ENCODE peak calls at places on chromosomes 11 and 22, in five cellular contexts. Y, E, P, S and K are unnamed samples.

GRCh38 chr11:94809251-94809650 is 41.1 kb downstream of the AMOTL1 start:
- DNase-seq in Y (no peak), E (no peak), S (no peak), P (no peak), K (no peak)

GRCh38 chr11:120208777-120209176 is 2.1 kb upstream of the OAF start:
- DNase-seq in Y (peak; percentile 49), S (peak; percentile 86), P (no peak), E (no peak), K (no peak)

GRCh38 chr11:20084921-20085814 is 75.1 kb downstream of the DBX1 start:
- DNase-seq in S (no peak), E (no peak), P (no peak), Y (no peak), K (no peak)

GRCh38 chr11:1576825-1577224 is 4.8 kb upstream of the DUSP8 start:
- DNase-seq in P (no peak), E (no peak), S (peak; percentile 32), Y (no peak), K (no peak)

GRCh38 chr11:76838422-76839068 is 22.2 kb upstream of the ACER3 start:
- DNase-seq in E (no peak), P (no peak), S (no peak), Y (no peak), K (no peak)

GRCh38 chr11:65430406-65431217 is 8.0 kb downstream of the NEAT1 start:
- DNase-seq in S (peak; percentile 58), P (peak; percentile 25), Y (no peak), E (no peak), K (no peak)

GRCh38 chr11:2268911-2269600 is 1.3 kb downstream of the ASCL2 start:
- DNase-seq in S (no peak), E (no peak), Y (peak; percentile 63), P (peak; percentile 65), K (peak; percentile 82)

GRCh38 chr11:123197711-123198110 is 2.7 kb upstream of the CLMP start:
- DNase-seq in Y (no peak), E (no peak), P (no peak), S (no peak), K (no peak)

GRCh38 chr11:134911514-134912180 is 499.6 kb upstream of the B3GAT1 start:
- DNase-seq in Y (no peak), S (no peak), P (no peak), E (no peak), K (no peak)

GRCh38 chr11:66835762-66836405 is 7.4 kb upstream of the RCE1 start:
- DNase-seq in S (no peak), Y (no peak), P (no peak), E (no peak), K (no peak)

GRCh38 chr11:122101625-122102291 is 14.3 kb downstream of the BLID start:
- DNase-seq in E (no peak), P (no peak), Y (peak; percentile 57), S (peak; percentile 89), K (no peak)

GRCh38 chr22:38411016-38411415 is 44.0 kb downstream of the KCNJ4 start:
- DNase-seq in E (no peak), P (no peak), S (peak; percentile 24), Y (no peak), K (no peak)

GRCh38 chr11:44505591-44506054 is 59.8 kb upstream of the CD82 start:
- DNase-seq in E (no peak), S (no peak), Y (no peak), P (no peak), K (no peak)
- TF ChIP-seq POLR2A in E (no peak), S (no peak), Y (no peak), P (no peak), K (no peak)

GRCh38 chr11:71342116-71342515 is 89.7 kb upstream of the SHANK2 start:
- DNase-seq in Y (no peak), S (no peak), P (no peak), E (no peak), K (no peak)

GRCh38 chr11:71342951-71343827 is 90.8 kb upstream of the SHANK2 start:
- DNase-seq in P (peak; percentile 58), Y (peak; percentile 74), S (no peak), E (peak; percentile 40), K (no peak)

GRCh38 chr11:71340076-71340606 is 87.8 kb upstream of the SHANK2 start:
- DNase-seq in Y (no peak), E (no peak), S (no peak), P (peak; percentile 9), K (no peak)

GRCh38 chr11:71341173-71341572 is 88.8 kb upstream of the SHANK2 start:
- DNase-seq in P (no peak), S (no peak), E (no peak), Y (no peak), K (no peak)

GRCh38 chr11:71341596-71341995 is 89.2 kb upstream of the SHANK2 start:
- DNase-seq in P (no peak), S (no peak), E (no peak), Y (no peak), K (no peak)
- TF ChIP-seq POLR2A in P (no peak), S (no peak), E (no peak), Y (no peak), K (no peak)

DNA sequence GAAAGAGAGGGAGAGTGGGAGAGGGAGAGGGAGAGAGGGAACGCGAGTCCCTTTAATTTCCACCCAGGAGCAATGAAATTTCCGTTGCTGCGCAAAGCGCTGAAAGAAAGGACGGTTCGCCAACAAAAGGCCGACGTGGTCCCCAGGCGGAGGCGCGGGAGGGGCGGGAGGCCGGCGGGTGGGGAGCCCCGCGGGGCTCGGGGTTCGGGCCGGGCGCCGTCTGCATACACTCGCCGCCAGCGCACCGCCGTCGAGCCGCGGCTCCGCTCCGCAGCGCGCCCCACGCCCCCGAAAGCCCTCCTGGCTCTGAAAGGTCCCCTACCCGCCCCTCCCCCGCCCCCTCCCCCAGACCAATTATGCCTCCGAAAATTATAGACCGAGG is at the start of gene FGF3:
- DNase-seq in E (no peak), P (no peak), Y (no peak), S (no peak), K (no peak)
- TF ChIP-seq POLR2A in E (no peak), P (no peak), Y (no peak), S (no peak), K (no peak)

GRCh38 chr22:36123673-36124630 is 36.6 kb downstream of the APOL3 start:
- DNase-seq in Y (peak; percentile 97), E (peak; percentile 83), S (peak; percentile 98), P (peak; percentile 96), K (no peak)
- TF ChIP-seq POLR2A in Y (peak; percentile 64), E (peak; percentile 33), S (no peak), P (no peak), K (no peak)

DNA sequence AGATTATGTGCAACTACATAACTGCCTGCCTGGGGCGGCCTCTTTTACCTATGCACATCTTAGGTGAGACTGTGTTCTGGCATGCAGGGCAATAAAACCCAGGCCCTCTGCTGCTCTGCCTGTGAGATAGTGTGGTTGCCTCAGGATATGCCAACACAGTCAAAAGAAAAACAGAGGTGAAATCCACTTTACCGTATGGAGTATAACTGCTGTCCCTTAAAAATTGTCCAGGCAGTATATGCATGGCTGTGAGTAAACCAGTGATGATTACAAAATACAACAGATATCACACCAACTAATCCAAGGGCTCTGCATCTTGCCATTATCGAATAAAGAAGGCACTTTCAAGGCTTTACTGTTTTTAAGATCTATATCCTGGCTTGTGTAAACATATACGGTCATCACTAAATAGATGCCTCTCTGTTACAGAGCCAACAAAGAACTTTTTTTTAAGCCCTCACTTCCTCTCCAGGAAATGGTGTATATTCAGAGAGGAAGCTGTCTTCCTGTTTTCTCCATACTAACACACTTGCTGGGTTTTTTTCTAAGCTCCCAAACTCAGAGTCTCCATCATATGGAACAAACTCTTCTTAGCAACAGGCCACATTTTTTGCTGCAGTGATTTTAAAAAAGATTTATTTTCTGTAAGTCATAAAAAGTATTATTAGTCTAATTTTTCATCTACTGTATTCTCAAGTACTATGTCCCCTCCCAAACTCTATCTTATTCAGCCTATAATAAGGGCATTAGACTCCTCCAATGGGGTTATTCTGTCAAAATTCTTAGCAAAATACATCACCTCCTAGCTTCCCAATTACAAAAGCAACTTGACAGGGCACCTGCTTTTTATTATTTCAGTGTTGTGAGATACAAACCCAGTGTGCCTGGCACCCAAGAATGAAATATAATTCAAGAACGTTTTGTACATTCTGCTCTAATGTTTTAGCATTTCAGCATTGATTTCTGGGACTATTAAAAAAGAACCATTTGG is 135.2 kb downstream of the MAML2 start:
- DNase-seq in P (no peak), Y (no peak), S (no peak), E (no peak), K (no peak)
- TF ChIP-seq POLR2A in P (no peak), Y (no peak), S (no peak), E (no peak), K (no peak)

GRCh38 chr11:119012629-119013170 is 5.4 kb downstream of the RPS25 start:
- DNase-seq in S (no peak), Y (no peak), E (no peak), P (no peak), K (no peak)
- TF ChIP-seq POLR2A in S (no peak), Y (no peak), E (no peak), P (no peak), K (no peak)